ENCODE peak calls at places on chromosomes 16 and 17, in five cellular contexts. One of them, this sample, is unnamed.
A peak's percentile ranks its signal among the peaks of the same experiment; 100 is the strongest.

GRCh38 chr17:78368348-78368747 is 8.5 kb upstream of the SOCS3 start:
- DNase-seq in CD8-positive, alpha-beta T cell: no peak
- DNase-seq in foreskin fibroblast: no peak
- DNase-seq in GM23338: no peak
- DNase-seq in Peyer's patch: no peak
- DNase-seq in this sample: no peak

GRCh38 chr16:67873435-67874146 is 739 bp downstream of the EDC4 start:
- DNase-seq in CD8-positive, alpha-beta T cell: no peak
- DNase-seq in foreskin fibroblast: peak; percentile 41
- DNase-seq in GM23338: peak; percentile 36
- DNase-seq in Peyer's patch: no peak
- DNase-seq in this sample: no peak

GRCh38 chr17:79082311-79083190 is 7.9 kb downstream of the ENGASE start:
- DNase-seq in Peyer's patch: no peak
- DNase-seq in GM23338: peak; percentile 78
- DNase-seq in CD8-positive, alpha-beta T cell: peak; percentile 56
- DNase-seq in foreskin fibroblast: peak; percentile 69
- DNase-seq in this sample: no peak

GRCh38 chr16:1876468-1876867 is 4.5 kb upstream of the MEIOB start:
- DNase-seq in foreskin fibroblast: no peak
- DNase-seq in GM23338: no peak
- DNase-seq in CD8-positive, alpha-beta T cell: no peak
- DNase-seq in Peyer's patch: no peak
- DNase-seq in this sample: no peak

GRCh38 chr17:82333279-82334171 is at the start of gene SECTM1:
- DNase-seq in foreskin fibroblast: peak; percentile 83
- DNase-seq in CD8-positive, alpha-beta T cell: peak; percentile 27
- DNase-seq in GM23338: peak; percentile 71
- DNase-seq in Peyer's patch: peak; percentile 35
- DNase-seq in this sample: no peak

GRCh38 chr17:1070411-1070810 is 73.5 kb downstream of the TIMM22 start:
- DNase-seq in foreskin fibroblast: no peak
- DNase-seq in Peyer's patch: no peak
- DNase-seq in GM23338: no peak
- DNase-seq in CD8-positive, alpha-beta T cell: no peak
- DNase-seq in this sample: no peak

GRCh38 chr17:77089118-77089477 is 51.7 kb upstream of the SEC14L1 start:
- DNase-seq in CD8-positive, alpha-beta T cell: no peak
- DNase-seq in foreskin fibroblast: peak; percentile 20
- DNase-seq in Peyer's patch: no peak
- DNase-seq in GM23338: no peak
- DNase-seq in this sample: no peak

GRCh38 chr17:37570527-37571093 is 38.6 kb downstream of the SYNRG start:
- DNase-seq in Peyer's patch: no peak
- DNase-seq in CD8-positive, alpha-beta T cell: peak; percentile 30
- DNase-seq in foreskin fibroblast: peak; percentile 69
- DNase-seq in GM23338: peak; percentile 83
- DNase-seq in this sample: peak; percentile 61

GRCh38 chr16:75063549-75064082 is 53.0 kb downstream of the LDHD start:
- DNase-seq in foreskin fibroblast: no peak
- DNase-seq in CD8-positive, alpha-beta T cell: no peak
- DNase-seq in Peyer's patch: no peak
- DNase-seq in GM23338: no peak
- DNase-seq in this sample: no peak

GRCh38 chr16:50505714-50506542 is 42.3 kb upstream of the NKD1 start:
- DNase-seq in Peyer's patch: no peak
- DNase-seq in foreskin fibroblast: no peak
- DNase-seq in CD8-positive, alpha-beta T cell: no peak
- DNase-seq in GM23338: peak; percentile 46
- DNase-seq in this sample: no peak

GRCh38 chr17:12422632-12423031 is 243.1 kb upstream of the MYOCD start:
- DNase-seq in GM23338: no peak
- DNase-seq in foreskin fibroblast: no peak
- DNase-seq in Peyer's patch: no peak
- DNase-seq in CD8-positive, alpha-beta T cell: no peak
- DNase-seq in this sample: no peak

GRCh38 chr16:4908854-4909401 is 28.0 kb downstream of the PPL start:
- DNase-seq in CD8-positive, alpha-beta T cell: no peak
- DNase-seq in GM23338: no peak
- DNase-seq in foreskin fibroblast: no peak
- DNase-seq in Peyer's patch: no peak
- DNase-seq in this sample: no peak

GRCh38 chr17:69188064-69188463 is 40.6 kb downstream of the ABCA10 start:
- DNase-seq in Peyer's patch: no peak
- DNase-seq in GM23338: no peak
- DNase-seq in CD8-positive, alpha-beta T cell: no peak
- DNase-seq in foreskin fibroblast: no peak
- DNase-seq in this sample: no peak

GRCh38 chr16:69699915-69700314 is 26.4 kb downstream of the NQO1 start:
- DNase-seq in Peyer's patch: no peak
- DNase-seq in CD8-positive, alpha-beta T cell: no peak
- DNase-seq in foreskin fibroblast: no peak
- DNase-seq in GM23338: no peak
- DNase-seq in this sample: no peak

GRCh38 chr17:81930142-81931125 is 2.9 kb upstream of the MAFG start:
- DNase-seq in CD8-positive, alpha-beta T cell: no peak
- DNase-seq in foreskin fibroblast: peak; percentile 52
- DNase-seq in GM23338: no peak
- DNase-seq in Peyer's patch: no peak
- DNase-seq in this sample: no peak

GRCh38 chr17:70906808-70907207 is 737.5 kb downstream of the KCNJ2 start:
- DNase-seq in Peyer's patch: no peak
- DNase-seq in GM23338: peak; percentile 12
- DNase-seq in CD8-positive, alpha-beta T cell: no peak
- DNase-seq in foreskin fibroblast: peak; percentile 60
- DNase-seq in this sample: no peak

GRCh38 chr16:54630284-54630967 is 300.2 kb upstream of the IRX5 start:
- DNase-seq in CD8-positive, alpha-beta T cell: no peak
- DNase-seq in foreskin fibroblast: peak; percentile 1
- DNase-seq in GM23338: no peak
- DNase-seq in Peyer's patch: no peak
- DNase-seq in this sample: no peak

GRCh38 chr17:73548620-73549311 is 95.5 kb downstream of the SDK2 start:
- DNase-seq in foreskin fibroblast: no peak
- DNase-seq in CD8-positive, alpha-beta T cell: no peak
- DNase-seq in Peyer's patch: no peak
- DNase-seq in GM23338: no peak
- DNase-seq in this sample: no peak

GRCh38 chr17:78176548-78177025 is 8.2 kb downstream of the SYNGR2 start:
- DNase-seq in CD8-positive, alpha-beta T cell: peak; percentile 77
- DNase-seq in Peyer's patch: peak; percentile 83
- DNase-seq in foreskin fibroblast: peak; percentile 78
- DNase-seq in GM23338: peak; percentile 86
- DNase-seq in this sample: no peak

GRCh38 chr17:78315355-78316114 is 44.3 kb downstream of the SOCS3 start:
- DNase-seq in foreskin fibroblast: peak; percentile 97
- DNase-seq in Peyer's patch: peak; percentile 35
- DNase-seq in GM23338: peak; percentile 35
- DNase-seq in CD8-positive, alpha-beta T cell: peak; percentile 60
- DNase-seq in this sample: no peak

GRCh38 chr16:50838165-50838564 is 96.3 kb downstream of the CYLD start:
- DNase-seq in foreskin fibroblast: no peak
- DNase-seq in CD8-positive, alpha-beta T cell: no peak
- DNase-seq in GM23338: no peak
- DNase-seq in Peyer's patch: no peak
- DNase-seq in this sample: no peak

GRCh38 chr17:72766761-72767356 is 325.6 kb downstream of the SLC39A11 start:
- DNase-seq in CD8-positive, alpha-beta T cell: no peak
- DNase-seq in foreskin fibroblast: no peak
- DNase-seq in Peyer's patch: no peak
- DNase-seq in GM23338: no peak
- DNase-seq in this sample: no peak

GRCh38 chr16:50326835-50327465 is 41.8 kb downstream of the BRD7 start:
- DNase-seq in Peyer's patch: peak; percentile 59
- DNase-seq in foreskin fibroblast: peak; percentile 48
- DNase-seq in GM23338: peak; percentile 74
- DNase-seq in CD8-positive, alpha-beta T cell: peak; percentile 63
- DNase-seq in this sample: no peak

GRCh38 chr16:27199747-27200146 is 3.6 kb upstream of the KDM8 start:
- DNase-seq in GM23338: no peak
- DNase-seq in CD8-positive, alpha-beta T cell: peak; percentile 32
- DNase-seq in Peyer's patch: peak; percentile 51
- DNase-seq in foreskin fibroblast: no peak
- DNase-seq in this sample: no peak
- H3K4me3 ChIP-seq in GM23338: no peak overlapping the region
- H3K4me3 ChIP-seq in CD8-positive, alpha-beta T cell: peak overlapping the region; percentile 23
- H3K4me3 ChIP-seq in Peyer's patch: peak overlapping the region; percentile 13
- H3K4me3 ChIP-seq in foreskin fibroblast: no peak overlapping the region
- H3K4me3 ChIP-seq in this sample: no peak overlapping the region

GRCh38 chr17:50758524-50758923 is 8.8 kb downstream of the ANKRD40CL start:
- DNase-seq in GM23338: no peak
- DNase-seq in foreskin fibroblast: peak; percentile 12
- DNase-seq in CD8-positive, alpha-beta T cell: no peak
- DNase-seq in Peyer's patch: no peak
- DNase-seq in this sample: no peak
- TF ChIP-seq CTCF in GM23338: no peak
- TF ChIP-seq CTCF in foreskin fibroblast: no peak
- TF ChIP-seq CTCF in CD8-positive, alpha-beta T cell: no peak
- TF ChIP-seq CTCF in Peyer's patch: no peak
- TF ChIP-seq CTCF in this sample: no peak

GRCh38 chr17:75876938-75877751 is 1.2 kb downstream of the TRIM47 start:
- DNase-seq in Peyer's patch: peak; percentile 56
- DNase-seq in foreskin fibroblast: peak; percentile 98
- DNase-seq in GM23338: peak; percentile 45
- DNase-seq in CD8-positive, alpha-beta T cell: peak; percentile 35
- DNase-seq in this sample: peak; percentile 92
- H3K4me3 ChIP-seq in Peyer's patch: peak overlapping the region; percentile 68
- H3K4me3 ChIP-seq in foreskin fibroblast: peak overlapping the region; percentile 62
- H3K4me3 ChIP-seq in GM23338: peak overlapping the region; percentile 83
- H3K4me3 ChIP-seq in CD8-positive, alpha-beta T cell: peak overlapping the region; percentile 60
- H3K4me3 ChIP-seq in this sample: peak overlapping the region; percentile 75

GRCh38 chr16:72666267-72666666 is 381.7 kb downstream of the ZFHX3 start:
- DNase-seq in CD8-positive, alpha-beta T cell: no peak
- DNase-seq in Peyer's patch: no peak
- DNase-seq in foreskin fibroblast: peak; percentile 10
- DNase-seq in GM23338: no peak
- DNase-seq in this sample: no peak
- TF ChIP-seq CTCF in CD8-positive, alpha-beta T cell: no peak
- TF ChIP-seq CTCF in Peyer's patch: no peak
- TF ChIP-seq CTCF in foreskin fibroblast: no peak
- TF ChIP-seq CTCF in GM23338: no peak
- TF ChIP-seq CTCF in this sample: no peak

This sample was measured in retinal pigment epithelial cell.